ENCODE peak calls at places on chromosomes 2 and 18, in seven cellular contexts. A is NCI-H748 treated with DMSO at 0.1 percent for 48 hours; D is cardiac muscle cell; N is CD8-positive, alpha-beta memory T cell; G is naive B cell; W is NCI-H2029; F is stimulated activated CD8-positive, alpha-beta memory T cell treated with anti-CD3 and anti-CD28 coated beads, Interleukin-15, amount 100 ng/mL, for 1 hour. S is an unnamed sample.

GRCh38 chr2:5368263-5368662 is 323.9 kb upstream of the SOX11 start:
- DNase-seq in A (no peak), D (no peak), N (no peak), G (no peak), W (no peak), F (no peak), S (no peak)

GRCh38 chr2:3594493-3595281 is at the start of gene COLEC11:
- DNase-seq in A (no peak), D (peak), N (no peak), G (no peak), W (no peak), F (no peak), S (no peak)

GRCh38 chr2:88137833-88138232 is 10.0 kb upstream of the FABP1 start:
- DNase-seq in A (no peak), D (no peak), N (no peak), G (no peak), W (no peak), F (no peak), S (no peak)

GRCh38 chr2:155525194-155525593 is 807.3 kb downstream of the NR4A2 start:
- DNase-seq in A (no peak), D (no peak), N (no peak), G (no peak), W (no peak), F (no peak), S (no peak)

GRCh38 chr2:57881998-57882884 is 164.4 kb upstream of the VRK2 start:
- DNase-seq in A (no peak), D (no peak), N (no peak), G (no peak), W (no peak), F (no peak), S (no peak)

GRCh38 chr2:213229814-213230213 is 54.5 kb upstream of the SPAG16 start:
- DNase-seq in A (no peak), D (no peak), N (no peak), G (no peak), W (no peak), F (no peak), S (no peak)

GRCh38 chr2:223486741-223487140 is 115.4 kb downstream of the SCG2 start:
- DNase-seq in A (no peak), D (no peak), N (no peak), G (no peak), W (no peak), F (no peak), S (no peak)

GRCh38 chr2:239832995-239833727 is 192.0 kb downstream of the NDUFA10 start:
- DNase-seq in A (no peak), D (no peak), N (no peak), G (no peak), W (no peak), F (no peak), S (no peak)

GRCh38 chr2:189409136-189409535 is 32.1 kb upstream of the WDR75 start:
- DNase-seq in A (no peak), D (no peak), N (no peak), G (no peak), W (no peak), F (no peak), S (no peak)

GRCh38 chr2:120473522-120474271 is 127.8 kb downstream of the INHBB start:
- DNase-seq in A (no peak), D (no peak), N (no peak), G (no peak), W (peak), F (no peak), S (no peak)

GRCh38 chr2:207352978-207353377 is 176.8 kb upstream of the CREB1 start:
- DNase-seq in A (no peak), D (no peak), N (no peak), G (no peak), W (no peak), F (no peak), S (no peak)

GRCh38 chr18:68263481-68263880 is 451.4 kb downstream of the TMX3 start:
- DNase-seq in A (no peak), D (no peak), N (no peak), G (no peak), W (no peak), F (no peak), S (no peak)

GRCh38 chr2:158998486-158999248 is 30.2 kb downstream of the TANC1 start:
- DNase-seq in A (peak), D (no peak), N (no peak), G (no peak), W (no peak), F (no peak), S (peak)

GRCh38 chr2:182365855-182366254 is 61.0 kb downstream of the PDE1A start:
- DNase-seq in A (peak), D (no peak), N (no peak), G (no peak), W (no peak), F (no peak), S (no peak)

GRCh38 chr2:109266998-109267854 is 138.2 kb downstream of the SH3RF3 start:
- DNase-seq in A (no peak), D (no peak), N (no peak), G (no peak), W (no peak), F (no peak), S (no peak)

GRCh38 chr2:76413436-76413835 is 702.7 kb upstream of the GCFC2 start:
- DNase-seq in A (no peak), D (no peak), N (no peak), G (no peak), W (no peak), F (no peak), S (no peak)

GRCh38 chr18:49697757-49698595 is 115.4 kb downstream of the ACAA2 start:
- DNase-seq in A (no peak), D (peak), N (no peak), G (no peak), W (no peak), F (no peak), S (no peak)

GRCh38 chr2:149733936-149734685 is 146.5 kb upstream of the MMADHC start:
- DNase-seq in A (no peak), D (peak), N (no peak), G (no peak), W (no peak), F (no peak), S (no peak)

GRCh38 chr2:85132834-85133637 is at the start of gene TCF7L1:
- DNase-seq in A (peak), D (peak), N (peak), G (peak), W (peak), F (no peak), S (no peak)

GRCh38 chr2:179340678-179341077 is 76.0 kb upstream of the SESTD1 start:
- DNase-seq in A (peak), D (peak), N (no peak), G (peak), W (peak), F (no peak), S (peak)

GRCh38 chr2:216236486-216236885 is 127.3 kb downstream of the XRCC5 start:
- DNase-seq in A (no peak), D (no peak), N (no peak), G (no peak), W (no peak), F (no peak), S (no peak)

GRCh38 chr2:232431705-232432590 is 24.0 kb upstream of the ALPI start:
- DNase-seq in A (no peak), D (no peak), N (no peak), G (no peak), W (no peak), F (no peak), S (no peak)

GRCh38 chr2:101135412-101136296 is 15.5 kb downstream of the TBC1D8 start:
- DNase-seq in A (no peak), D (no peak), N (no peak), G (no peak), W (peak), F (no peak), S (no peak)

GRCh38 chr2:99188357-99188756 is 7.4 kb downstream of the MRPL30 start:
- DNase-seq in A (no peak), D (no peak), N (no peak), G (no peak), W (no peak), F (no peak), S (no peak)

GRCh38 chr2:183349046-183349445 is 224.8 kb downstream of the NUP35 start:
- DNase-seq in A (no peak), D (no peak), N (no peak), G (no peak), W (no peak), F (no peak), S (no peak)

GRCh38 chr18:34965108-34965507 is 76.1 kb upstream of the MAPRE2 start:
- DNase-seq in A (no peak), D (no peak), N (no peak), G (no peak), W (peak), F (no peak), S (peak)

GRCh38 chr18:26133652-26134051 is at the start of gene PSMA8:
- DNase-seq in A (no peak), D (no peak), N (peak), G (peak), W (no peak), F (peak), S (no peak)

GRCh38 chr18:25510096-25510495 is 158.1 kb upstream of the ZNF521 start:
- DNase-seq in A (no peak), D (no peak), N (no peak), G (no peak), W (no peak), F (no peak), S (no peak)

GRCh38 chr2:64012115-64012514 is 7.1 kb downstream of the VPS54 start:
- DNase-seq in A (no peak), D (no peak), N (no peak), G (no peak), W (no peak), F (no peak), S (no peak)

GRCh38 chr2:9286553-9287399 is 80.2 kb downstream of the ASAP2 start:
- DNase-seq in A (no peak), D (no peak), N (no peak), G (no peak), W (no peak), F (no peak), S (no peak)

GRCh38 chr2:18593496-18593895 is 4.1 kb upstream of the NT5C1B start:
- DNase-seq in A (no peak), D (no peak), N (no peak), G (no peak), W (no peak), F (no peak), S (no peak)

GRCh38 chr18:24763765-24764548 is 303.5 kb downstream of the HRH4 start:
- DNase-seq in A (no peak), D (no peak), N (no peak), G (no peak), W (no peak), F (no peak), S (no peak)

GRCh38 chr2:109703076-109703475 is 88.9 kb downstream of the SOWAHC start:
- DNase-seq in A (no peak), D (no peak), N (no peak), G (no peak), W (no peak), F (no peak), S (no peak)

GRCh38 chr18:62524443-62525200 is 1.8 kb downstream of the ZCCHC2 start:
- DNase-seq in A (peak), D (peak), N (peak), G (peak), W (no peak), F (peak), S (peak)

GRCh38 chr2:21519821-21520220 is 396.1 kb downstream of the TDRD15 start:
- DNase-seq in A (no peak), D (no peak), N (no peak), G (no peak), W (no peak), F (no peak), S (no peak)

GRCh38 chr2:117856415-117857210 is 42.1 kb downstream of the DDX18 start:
- DNase-seq in A (no peak), D (no peak), N (no peak), G (no peak), W (no peak), F (no peak), S (no peak)